ENCODE peak calls at places on chromosomes 16 and 17, in eight cellular contexts. I is GOT3, V is GM04503, O is substantia nigra, K is EL, P is A172, G is tibial nerve, U is C1 segment of cervical spinal cord. Q is an unnamed sample.
A peak's percentile ranks its signal among the peaks of the same experiment; 100 is the strongest.

GRCh38 chr17:43353364-43353763 is 45.4 kb upstream of the ARL4D start:
- DNase-seq in O (no peak), U (no peak), P (no peak), K (no peak), V (no peak), G (no peak), I (no peak), Q (no peak)

GRCh38 chr16:72099377-72099818 is 5.8 kb downstream of the DHX38 start:
- DNase-seq in G (peak; percentile 57), U (no peak), I (no peak), P (peak; percentile 45), V (no peak), K (peak; percentile 51), O (peak; percentile 26), Q (peak; percentile 59)

GRCh38 chr16:66081967-66082366 is 284.5 kb upstream of the CDH5 start:
- DNase-seq in G (no peak), O (no peak), V (no peak), U (no peak), P (peak; percentile 88), K (peak; percentile 59), I (no peak), Q (no peak)

GRCh38 chr17:43042025-43042424 is 17.0 kb downstream of the RND2 start:
- DNase-seq in V (no peak), I (no peak), O (no peak), P (no peak), G (no peak), U (no peak), K (peak; percentile 16), Q (no peak)

GRCh38 chr16:4465977-4466779 is 8.2 kb downstream of the NMRAL1 start:
- DNase-seq in K (no peak), U (no peak), I (no peak), G (no peak), V (no peak), P (no peak), O (no peak), Q (no peak)

GRCh38 chr16:57505169-57505568 is 18.9 kb upstream of the DOK4 start:
- DNase-seq in O (no peak), I (no peak), U (no peak), G (no peak), P (no peak), V (no peak), K (no peak), Q (no peak)

GRCh38 chr16:15915555-15916081 is 27.2 kb upstream of the CEP20 start:
- DNase-seq in I (no peak), V (no peak), K (no peak), U (no peak), O (no peak), G (no peak), P (no peak), Q (no peak)

GRCh38 chr17:36816889-36817288 is 120.4 kb upstream of the LHX1 start:
- DNase-seq in V (no peak), U (no peak), K (no peak), G (no peak), P (no peak), O (no peak), I (no peak), Q (no peak)

GRCh38 chr17:77948690-77949114 is 9.8 kb upstream of the TNRC6C start:
- DNase-seq in P (peak; percentile 69), U (no peak), I (no peak), G (peak; percentile 23), V (no peak), O (peak; percentile 55), K (peak; percentile 67), Q (peak; percentile 74)

GRCh38 chr16:68590201-68590994 is 51.3 kb downstream of the ZFP90 start:
- DNase-seq in O (peak; percentile 32), G (no peak), V (no peak), I (no peak), K (peak; percentile 63), P (peak; percentile 32), U (no peak), Q (peak; percentile 83)

GRCh38 chr16:85056211-85056748 is 28.7 kb downstream of the KIAA0513 start:
- DNase-seq in P (peak; percentile 35), U (no peak), G (no peak), K (peak; percentile 6), O (peak; percentile 21), I (no peak), V (no peak), Q (no peak)

GRCh38 chr16:30371248-30371816 is 1.0 kb upstream of the TBC1D10B start:
- DNase-seq in V (no peak), G (no peak), I (no peak), O (no peak), P (no peak), K (no peak), U (no peak), Q (peak; percentile 44)